ENCODE peak calls at places on chromosomes 16 and 17, in six cellular contexts. K, J, D, Q, I and E are unnamed samples.

GRCh38 chr16:87483481-87483880 is 9.3 kb downstream of the ZCCHC14 start:
- DNase-seq in K (no peak), J (no peak), D (no peak), Q (no peak), I (no peak), E (no peak)

GRCh38 chr16:29779474-29779873 is 1.4 kb downstream of the ZG16 start:
- DNase-seq in K (no peak), J (peak; percentile 27), D (no peak), Q (no peak), I (no peak), E (no peak)

GRCh38 chr17:77887464-77888241 is 70.8 kb upstream of the TNRC6C start:
- DNase-seq in K (peak; percentile 56), J (peak; percentile 77), D (peak; percentile 65), Q (peak; percentile 80), I (peak; percentile 77), E (peak; percentile 51)

GRCh38 chr17:50630524-50631194 is 4.0 kb upstream of the ABCC3 start:
- DNase-seq in K (peak; percentile 60), J (no peak), D (peak; percentile 49), Q (no peak), I (no peak), E (no peak)

GRCh38 chr17:64315032-64315490 is 52.0 kb upstream of the TEX2 start:
- DNase-seq in K (no peak), J (peak; percentile 98), D (no peak), Q (no peak), I (peak; percentile 66), E (no peak)

GRCh38 chr16:2691491-2692248 is 9.3 kb downstream of the KCTD5 start:
- DNase-seq in K (no peak), J (no peak), D (no peak), Q (no peak), I (no peak), E (no peak)

GRCh38 chr16:57615813-57616212 is 12.6 kb upstream of the ADGRG1 start:
- DNase-seq in K (no peak), J (no peak), D (no peak), Q (no peak), I (no peak), E (no peak)

GRCh38 chr16:68434654-68435210 is 13.6 kb downstream of the SMPD3 start:
- DNase-seq in K (no peak), J (no peak), D (no peak), Q (no peak), I (no peak), E (no peak)

GRCh38 chr16:12341423-12341822 is 364.9 kb downstream of the SNX29 start:
- DNase-seq in K (no peak), J (peak; percentile 24), D (no peak), Q (peak; percentile 42), I (peak; percentile 77), E (peak; percentile 87)

GRCh38 chr17:50348522-50349240 is 2.8 kb downstream of the XYLT2 start:
- DNase-seq in K (no peak), J (peak; percentile 49), D (no peak), Q (peak; percentile 48), I (peak; percentile 36), E (peak; percentile 51)

GRCh38 chr16:65532218-65532617 is 410.4 kb upstream of the CDH11 start:
- DNase-seq in K (no peak), J (no peak), D (no peak), Q (no peak), I (no peak), E (no peak)

GRCh38 chr16:89261691-89262563 is 44.4 kb downstream of the ZNF778 start:
- DNase-seq in K (no peak), J (peak; percentile 34), D (no peak), Q (no peak), I (peak; percentile 6), E (no peak)

GRCh38 chr17:56819431-56820145 is 14.1 kb downstream of the C17orf67 start:
- DNase-seq in K (peak; percentile 76), J (peak; percentile 80), D (peak; percentile 82), Q (peak; percentile 29), I (peak; percentile 68), E (peak; percentile 59)

GRCh38 chr17:47895856-47896671 is at the start of gene SP2:
- DNase-seq in K (peak; percentile 98), J (peak; percentile 100), D (peak; percentile 99), Q (peak; percentile 100), I (peak; percentile 100), E (peak; percentile 100)
- TF ChIP-seq CTCF in K (no peak), J (no peak), D (no peak), Q (no peak), I (no peak), E (peak; percentile 71)

DNA sequence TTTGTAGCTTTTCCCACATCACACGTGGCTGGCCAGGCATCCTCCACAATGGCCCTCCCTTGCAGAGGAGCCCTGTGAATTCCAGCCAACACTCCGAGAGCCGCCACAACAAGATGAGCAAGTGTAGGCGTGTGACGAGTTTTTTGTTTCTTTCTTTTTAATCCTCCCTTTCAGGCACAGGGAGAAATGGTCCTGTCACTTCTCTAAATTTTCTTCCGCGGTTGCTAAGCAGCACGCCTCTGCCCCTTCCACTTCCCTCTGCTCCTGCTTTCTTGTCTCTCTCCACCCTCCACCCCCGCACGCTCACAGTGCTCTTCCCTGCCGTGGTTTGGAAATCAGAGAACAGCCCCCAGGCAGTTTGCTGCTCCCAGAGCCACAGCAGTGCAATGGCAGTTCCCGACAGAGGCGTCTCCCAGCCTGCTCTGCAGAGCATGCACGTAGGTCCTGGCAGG is 68.0 kb upstream of the MRTFB start:
- DNase-seq in K (peak; percentile 53), J (peak; percentile 47), D (peak; percentile 51), Q (peak; percentile 65), I (peak; percentile 47), E (peak; percentile 72)
- TF ChIP-seq CTCF in K (no peak), J (peak; percentile 26), D (no peak), Q (no peak), I (peak; percentile 25), E (peak; percentile 16)

GRCh38 chr16:28289106-28289505 is 3.2 kb upstream of the SBK1 start:
- DNase-seq in K (no peak), J (no peak), D (no peak), Q (no peak), I (no peak), E (no peak)
- TF ChIP-seq CTCF in K (no peak), J (no peak), D (no peak), Q (no peak), I (no peak), E (no peak)

DNA sequence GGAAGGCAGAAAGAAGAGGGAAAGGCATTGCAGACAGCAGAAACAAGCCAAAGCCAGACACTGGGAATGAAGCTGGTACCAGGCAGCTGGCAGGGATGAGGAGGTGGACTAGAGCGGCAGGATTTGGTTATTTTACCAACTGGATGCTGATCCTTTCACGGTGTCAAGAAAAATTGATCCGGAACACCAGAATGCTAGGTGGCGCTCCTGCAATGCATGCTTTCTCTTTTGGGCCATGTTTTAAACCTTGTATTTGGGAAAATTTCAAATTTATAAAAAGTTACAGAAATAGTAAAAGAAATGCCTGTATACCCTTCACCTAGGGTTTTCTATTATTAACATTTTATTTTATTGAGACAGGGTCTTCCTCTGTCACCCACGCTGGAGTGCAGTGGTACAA is 224.7 kb downstream of the SOX9 start:
- DNase-seq in K (no peak), J (no peak), D (no peak), Q (no peak), I (no peak), E (no peak)
- TF ChIP-seq CTCF in K (no peak), J (no peak), D (no peak), Q (no peak), I (no peak), E (peak; percentile 32)

GRCh38 chr16:11254913-11255736 is 879 bp downstream of the SOCS1 start:
- DNase-seq in K (peak; percentile 56), J (peak; percentile 40), D (peak; percentile 74), Q (peak; percentile 56), I (peak; percentile 41), E (peak; percentile 21)
- TF ChIP-seq CTCF in K (no peak), J (no peak), D (peak; percentile 26), Q (no peak), I (no peak), E (no peak)